ENCODE peak calls at places on chromosomes 7 and 10, in nine cellular contexts. K is iris pigment epithelial cell; H is naive thymus-derived CD8-positive, alpha-beta T cell; G is stimulated activated CD4-positive, alpha-beta T cell treated with anti-CD3 and anti-CD28 coated beads, Interleukin-1b, Interleukin-23, amount 100 ng/mL, for 4 hours; M is mucosa of gallbladder; W is RWPE1; Z is mesendoderm; L is AG09309; E is Right ventricle myocardium superior. Y is an unnamed sample.

GRCh38 chr10:3754727-3755439 is 30.1 kb downstream of the KLF6 start:
- DNase-seq in K (peak), H (no peak), G (no peak), M (peak), W (peak), Z (peak), L (peak), E (no peak), Y (peak)

GRCh38 chr7:80722596-80723141 is 84.2 kb downstream of the CD36 start:
- DNase-seq in K (peak), H (no peak), G (no peak), M (peak), W (peak), Z (peak), L (peak), E (peak), Y (peak)

GRCh38 chr7:115198143-115198542 is 276.2 kb downstream of the MDFIC start:
- DNase-seq in K (peak), H (no peak), G (no peak), M (no peak), W (no peak), Z (no peak), L (no peak), E (no peak), Y (no peak)

GRCh38 chr7:106870983-106871410 is 5.9 kb downstream of the PIK3CG start:
- DNase-seq in K (peak), H (no peak), G (no peak), M (no peak), W (no peak), Z (no peak), L (no peak), E (no peak), Y (peak)

GRCh38 chr7:80151274-80151665 is 16.6 kb downstream of the GNAI1 start:
- DNase-seq in K (peak), H (no peak), G (no peak), M (no peak), W (no peak), Z (no peak), L (peak), E (no peak), Y (no peak)

GRCh38 chr10:102994551-102995295 is 76.6 kb downstream of the CNNM2 start:
- DNase-seq in K (no peak), H (no peak), G (no peak), M (no peak), W (no peak), Z (no peak), L (no peak), E (no peak), Y (no peak)

GRCh38 chr7:91347288-91347687 is 83.1 kb downstream of the FZD1 start:
- DNase-seq in K (peak), H (no peak), G (no peak), M (peak), W (no peak), Z (no peak), L (no peak), E (no peak), Y (peak)

GRCh38 chr10:24518981-24519597 is 204.6 kb downstream of the ARHGAP21 start:
- DNase-seq in K (peak), H (no peak), G (no peak), M (peak), W (peak), Z (peak), L (no peak), E (no peak), Y (no peak)

GRCh38 chr10:19788075-19788686 is 28.1 kb upstream of the PLXDC2 start:
- DNase-seq in K (peak), H (no peak), G (no peak), M (peak), W (peak), Z (peak), L (peak), E (no peak), Y (peak)

GRCh38 chr10:31760674-31761081 is 168.0 kb downstream of the ARHGAP12 start:
- DNase-seq in K (peak), H (no peak), G (no peak), M (no peak), W (no peak), Z (no peak), L (no peak), E (no peak), Y (no peak)

GRCh38 chr7:42843209-42843800 is 68.6 kb downstream of the C7orf25 start:
- DNase-seq in K (peak), H (no peak), G (no peak), M (peak), W (peak), Z (peak), L (no peak), E (peak), Y (no peak)

GRCh38 chr10:71127773-71128172 is 84.6 kb upstream of the UNC5B start:
- DNase-seq in K (no peak), H (no peak), G (no peak), M (no peak), W (no peak), Z (no peak), L (no peak), E (no peak), Y (no peak)

GRCh38 chr7:150359007-150359917 is 9.4 kb upstream of the REPIN1 start:
- DNase-seq in K (no peak), H (no peak), G (no peak), M (no peak), W (no peak), Z (no peak), L (no peak), E (no peak), Y (no peak)

GRCh38 chr7:121752706-121753105 is 120.3 kb upstream of the PTPRZ1 start:
- DNase-seq in K (peak), H (no peak), G (no peak), M (no peak), W (no peak), Z (peak), L (peak), E (no peak), Y (no peak)

GRCh38 chr10:100912013-100912608 is 652 bp upstream of the SLF2 start:
- DNase-seq in K (peak), H (no peak), G (no peak), M (no peak), W (no peak), Z (peak), L (no peak), E (no peak), Y (no peak)

GRCh38 chr7:135718219-135718618 is 9.8 kb downstream of the SLC13A4 start:
- DNase-seq in K (no peak), H (no peak), G (no peak), M (no peak), W (no peak), Z (no peak), L (no peak), E (no peak), Y (no peak)

GRCh38 chr10:118664321-118664720 is 68.9 kb upstream of the PRLHR start:
- DNase-seq in K (no peak), H (no peak), G (no peak), M (no peak), W (no peak), Z (no peak), L (no peak), E (no peak), Y (no peak)

GRCh38 chr7:110568388-110568787 is 522.5 kb upstream of the LRRN3 start:
- DNase-seq in K (no peak), H (no peak), G (no peak), M (no peak), W (peak), Z (no peak), L (no peak), E (no peak), Y (no peak)

GRCh38 chr10:24821986-24822385 is 98.3 kb upstream of the ARHGAP21 start:
- DNase-seq in K (peak), H (no peak), G (no peak), M (no peak), W (peak), Z (peak), L (no peak), E (no peak), Y (peak)

GRCh38 chr10:34746094-34746493 is 69.0 kb downstream of the PARD3 start:
- DNase-seq in K (no peak), H (no peak), G (no peak), M (no peak), W (no peak), Z (no peak), L (no peak), E (no peak), Y (no peak)

GRCh38 chr7:92268921-92269320 is 23.1 kb downstream of the ANKIB1 start:
- DNase-seq in K (no peak), H (no peak), G (no peak), M (no peak), W (no peak), Z (no peak), L (no peak), E (no peak), Y (no peak)

GRCh38 chr10:112750427-112751167 is 199.4 kb upstream of the TCF7L2 start:
- DNase-seq in K (no peak), H (no peak), G (no peak), M (no peak), W (no peak), Z (no peak), L (no peak), E (no peak), Y (no peak)

GRCh38 chr10:9195385-9195784 is 1140.9 kb downstream of the GATA3 start:
- DNase-seq in K (no peak), H (no peak), G (no peak), M (no peak), W (no peak), Z (no peak), L (no peak), E (no peak), Y (no peak)

GRCh38 chr7:87038993-87039716 is 20.3 kb downstream of the ELAPOR2 start:
- DNase-seq in K (no peak), H (no peak), G (no peak), M (no peak), W (no peak), Z (no peak), L (no peak), E (no peak), Y (no peak)

GRCh38 chr7:142298631-142299030 is 40.8 kb upstream of the PRSS58 start:
- DNase-seq in K (no peak), H (no peak), G (no peak), M (no peak), W (no peak), Z (no peak), L (no peak), E (no peak), Y (no peak)

GRCh38 chr7:116339564-116339963 is 129.2 kb downstream of the TES start:
- DNase-seq in K (no peak), H (no peak), G (no peak), M (no peak), W (no peak), Z (no peak), L (no peak), E (no peak), Y (no peak)

GRCh38 chr7:925601-926000 is 28.9 kb downstream of the ADAP1 start:
- DNase-seq in K (no peak), H (peak), G (no peak), M (no peak), W (no peak), Z (no peak), L (no peak), E (peak), Y (no peak)

GRCh38 chr7:45088821-45089313 is at the start of gene NACAD:
- DNase-seq in K (no peak), H (peak), G (peak), M (no peak), W (peak), Z (peak), L (no peak), E (peak), Y (no peak)

GRCh38 chr7:120814518-120814917 is 43.4 kb downstream of the TSPAN12 start:
- DNase-seq in K (no peak), H (no peak), G (no peak), M (no peak), W (no peak), Z (no peak), L (no peak), E (no peak), Y (no peak)

GRCh38 chr10:47330804-47331203 is 8.6 kb downstream of the GDF2 start:
- DNase-seq in K (no peak), H (no peak), G (no peak), M (peak), W (no peak), Z (no peak), L (no peak), E (no peak), Y (no peak)

GRCh38 chr7:28957822-28958234 is 302 bp downstream of the TRIL start:
- DNase-seq in K (no peak), H (no peak), G (no peak), M (no peak), W (no peak), Z (peak), L (no peak), E (peak), Y (no peak)

GRCh38 chr7:9796241-9796640 is 1177.4 kb upstream of the PHF14 start:
- DNase-seq in K (no peak), H (no peak), G (no peak), M (no peak), W (no peak), Z (no peak), L (no peak), E (no peak), Y (no peak)

GRCh38 chr7:157670490-157671357 is 333.9 kb downstream of the DNAJB6 start:
- DNase-seq in K (no peak), H (no peak), G (no peak), M (no peak), W (no peak), Z (peak), L (no peak), E (peak), Y (no peak)

GRCh38 chr7:24038993-24039392 is 245.0 kb upstream of the NPY start:
- DNase-seq in K (no peak), H (no peak), G (no peak), M (no peak), W (no peak), Z (no peak), L (no peak), E (no peak), Y (peak)

GRCh38 chr7:68158686-68159255 is 1162.1 kb downstream of the TYW1 start:
- DNase-seq in K (no peak), H (no peak), G (no peak), M (no peak), W (no peak), Z (no peak), L (no peak), E (no peak), Y (no peak)

GRCh38 chr7:36564500-36564899 is 159.8 kb downstream of the AOAH start:
- DNase-seq in K (no peak), H (no peak), G (no peak), M (no peak), W (no peak), Z (peak), L (no peak), E (no peak), Y (no peak)